ENCODE peak calls at places on chromosomes 16 and 17, in nine cellular contexts. L is T-cell; G is T-helper 17 cell; A is posterior cingulate gyrus; I is fibroblast of mammary gland; C is activated T-helper 1 cell treated with anti-CD3 and anti-CD28 coated beads, Interleukin-12 subunit alpha, Interleukin-12 subunit beta, Interleukin-2, Interleukin-4 antibody, amounts not matched to agents 30 ng/mL and 10 ng/mL and 1 ng/mL, durations not matched to agents 14 hours and 24 hours and 36 hours; P is GM20000; W is effector memory CD4-positive, alpha-beta T cell; D is HL-60. B is an unnamed sample.

GRCh38 chr17:1043601-1044251 is 46.8 kb downstream of the TIMM22 start:
- DNase-seq in L (no peak), G (no peak), A (no peak), I (peak), C (no peak), P (no peak), W (no peak), D (no peak), B (no peak)

GRCh38 chr16:83530293-83530692 is 277.5 kb upstream of the HSBP1 start:
- DNase-seq in L (no peak), G (no peak), A (no peak), I (peak), C (no peak), P (no peak), W (no peak), D (no peak), B (no peak)

GRCh38 chr16:9602201-9602600 is 510.8 kb downstream of the HAPSTR1 start:
- DNase-seq in L (no peak), G (no peak), A (no peak), I (no peak), C (no peak), P (no peak), W (no peak), D (no peak), B (no peak)

GRCh38 chr16:52617591-52617990 is 70.6 kb upstream of the TOX3 start:
- DNase-seq in L (no peak), G (no peak), A (no peak), I (no peak), C (no peak), P (no peak), W (no peak), D (no peak), B (no peak)

GRCh38 chr17:73155410-73156165 is 9.2 kb upstream of the SSTR2 start:
- DNase-seq in L (no peak), G (no peak), A (no peak), I (no peak), C (no peak), P (no peak), W (no peak), D (no peak), B (peak)

GRCh38 chr17:65756760-65757159 is 195.3 kb upstream of the AXIN2 start:
- DNase-seq in L (no peak), G (no peak), A (no peak), I (no peak), C (no peak), P (no peak), W (no peak), D (no peak), B (no peak)

GRCh38 chr16:79092846-79093245 is 507.7 kb downstream of the MAF start:
- DNase-seq in L (no peak), G (no peak), A (no peak), I (no peak), C (no peak), P (no peak), W (no peak), D (peak), B (no peak)

GRCh38 chr17:75937652-75938051 is 3.2 kb downstream of the FBF1 start:
- DNase-seq in L (no peak), G (no peak), A (no peak), I (no peak), C (no peak), P (no peak), W (no peak), D (no peak), B (no peak)

GRCh38 chr16:67803894-67804293 is 2.5 kb downstream of the RANBP10 start:
- DNase-seq in L (no peak), G (no peak), A (no peak), I (no peak), C (no peak), P (peak), W (no peak), D (peak), B (no peak)